ENCODE peak calls at places on chromosome 19, in four cellular contexts. I, B, H and L are unnamed samples.

GRCh38 chr19:57615346-57615745 is 1.3 kb downstream of the ZNF134 start:
- DNase-seq in I (no peak), B (no peak), H (no peak), L (no peak)

GRCh38 chr19:40219721-40220276 is 1.6 kb upstream of the TTC9B start:
- DNase-seq in I (no peak), B (no peak), H (no peak), L (peak; percentile 84)

GRCh38 chr19:6393982-6394412 is 1.0 kb upstream of the GTF2F1 start:
- DNase-seq in I (peak; percentile 57), B (no peak), H (no peak), L (no peak)

GRCh38 chr19:46134527-46134926 is 10.0 kb upstream of the IGFL3 start:
- DNase-seq in H (no peak), B (no peak), I (no peak), L (peak; percentile 57)

GRCh38 chr19:49864890-49865289 is 2.5 kb downstream of the PNKP start:
- DNase-seq in B (no peak), H (no peak), I (no peak), L (no peak)

GRCh38 chr19:4870025-4870700 is 2.7 kb upstream of the PLIN3 start:
- DNase-seq in I (no peak), B (peak; percentile 75), H (no peak), L (peak; percentile 97)

GRCh38 chr19:3801412-3802096 is 15.4 kb upstream of the MATK start:
- DNase-seq in H (no peak), B (no peak), I (peak; percentile 44), L (no peak)

GRCh38 chr19:23415561-23416191 is 20.4 kb upstream of the ZNF91 start:
- DNase-seq in I (no peak), B (no peak), H (no peak), L (no peak)

GRCh38 chr19:1042689-1043511 is 3.0 kb downstream of the ABCA7 start:
- DNase-seq in H (no peak), I (no peak), B (no peak), L (no peak)

GRCh38 chr19:19643158-19644053 is at the start of gene GMIP:
- DNase-seq in I (peak; percentile 85), H (peak; percentile 78), B (peak; percentile 78), L (peak; percentile 32)

GRCh38 chr19:3501780-3502179 is 1.3 kb upstream of the DOHH start:
- DNase-seq in H (no peak), I (no peak), B (no peak), L (no peak)

GRCh38 chr19:51460164-51460992 is 2.1 kb upstream of the SIGLEC8 start:
- DNase-seq in H (no peak), B (no peak), I (no peak), L (peak; percentile 4)

GRCh38 chr19:44817725-44818469 is 9.0 kb downstream of the BCAM start:
- DNase-seq in H (no peak), B (no peak), I (no peak), L (no peak)
- H3K4me3 ChIP-seq in H (no peak overlapping the region), B (no peak overlapping the region), I (no peak overlapping the region), L (no peak overlapping the region)

GRCh38 chr19:14022469-14022868 is 5.5 kb upstream of the RLN3 start:
- DNase-seq in I (no peak), B (no peak), H (no peak), L (no peak)

GRCh38 chr19:14023404-14024235 is 4.3 kb upstream of the RLN3 start:
- DNase-seq in H (no peak), B (no peak), I (no peak), L (no peak)

GRCh38 chr19:14021474-14021873 is 6.5 kb upstream of the RLN3 start:
- DNase-seq in B (no peak), H (no peak), I (no peak), L (no peak)

GRCh38 chr19:14015454-14016035 is 9.4 kb upstream of the RFX1 start:
- DNase-seq in I (no peak), B (no peak), H (no peak), L (no peak)

GRCh38 chr19:14019100-14019499 is 8.8 kb upstream of the RLN3 start:
- DNase-seq in H (no peak), B (no peak), I (no peak), L (no peak)
- TF ChIP-seq CTCF in H (no peak), B (no peak), I (no peak), L (no peak)

GRCh38 chr19:10141973-10142372 is 22.3 kb upstream of the EIF3G start:
- DNase-seq in B (no peak), I (no peak), H (no peak), L (no peak)
- H3K4me3 ChIP-seq in B (no peak overlapping the region), I (peak overlapping the region; percentile 45), H (no peak overlapping the region), L (no peak overlapping the region)

DNA sequence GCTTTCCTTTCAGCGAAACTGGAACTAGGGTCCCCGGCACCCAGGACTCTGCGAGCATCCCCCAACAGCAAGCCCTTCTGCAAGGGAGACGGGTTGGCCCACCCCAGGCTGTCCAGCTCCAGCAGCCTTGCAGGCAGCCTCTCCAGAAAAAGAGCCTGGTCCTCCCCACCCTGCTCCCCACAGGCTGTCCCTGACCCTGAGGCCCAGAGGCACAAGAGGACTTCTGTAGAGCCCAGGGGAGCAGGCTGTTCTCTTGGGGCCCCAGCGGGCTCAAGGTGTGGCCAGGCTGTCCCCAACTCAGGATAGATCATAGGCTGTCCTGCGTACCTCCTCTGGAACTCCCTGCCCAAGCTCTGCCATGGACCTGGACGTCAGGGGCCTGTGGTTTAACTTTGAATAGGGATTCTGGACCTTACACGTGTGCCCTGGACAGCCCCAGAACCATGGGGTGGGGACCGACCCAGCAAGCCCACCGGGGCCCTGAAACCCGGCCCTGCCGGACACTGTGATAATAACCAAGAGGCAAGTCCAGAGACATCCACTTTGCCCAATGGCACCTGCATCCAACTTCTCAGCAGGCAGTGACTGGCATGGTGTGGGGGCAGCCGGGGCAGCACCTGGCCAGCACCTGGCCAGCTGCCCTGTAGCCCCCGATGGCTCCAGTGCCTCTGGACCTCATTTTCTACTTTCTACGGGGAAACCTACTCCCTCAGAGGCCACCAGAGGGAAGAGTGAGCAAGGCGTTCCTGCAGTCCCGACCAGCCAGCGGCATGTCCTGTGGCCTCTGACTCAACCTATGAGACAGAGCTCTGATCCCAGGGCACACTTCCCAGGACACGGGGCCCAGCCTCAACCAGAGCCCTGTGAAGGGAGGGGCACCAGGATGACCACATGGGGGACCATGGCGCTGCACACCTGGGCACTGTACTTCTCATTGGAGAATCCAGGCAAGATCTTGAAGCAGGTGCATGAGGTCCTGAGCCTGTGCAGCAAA is 50.9 kb upstream of the TPM4 start:
- DNase-seq in B (no peak), I (no peak), H (no peak), L (peak; percentile 86)
- TF ChIP-seq CTCF in B (no peak), I (no peak), H (no peak), L (peak; percentile 71)